ENCODE peak calls at places on chromosomes 1 and 21, in five cellular contexts. One of them, this sample, is unnamed.
A peak's percentile ranks its signal among the peaks of the same experiment; 100 is the strongest.

GRCh38 chr1:187928288-187928687 is 1099.5 kb downstream of the PLA2G4A start:
- DNase-seq in RPMI7951: peak; percentile 14
- DNase-seq in tibial artery: no peak
- DNase-seq in activated CD4-positive, alpha-beta T cell treated with anti-CD3 and anti-CD28 coated beads, Interleukin-2, amount 10 ng/mL, durations not matched to agents 7 days and 5 days: no peak
- DNase-seq in ELR: peak; percentile 54
- DNase-seq in this sample: peak; percentile 54

GRCh38 chr1:25469177-25469576 is 38.5 kb downstream of the MACO1 start:
- DNase-seq in tibial artery: no peak
- DNase-seq in RPMI7951: peak; percentile 13
- DNase-seq in activated CD4-positive, alpha-beta T cell treated with anti-CD3 and anti-CD28 coated beads, Interleukin-2, amount 10 ng/mL, durations not matched to agents 7 days and 5 days: no peak
- DNase-seq in ELR: peak; percentile 84
- DNase-seq in this sample: no peak

GRCh38 chr1:112502827-112503226 is 5.9 kb upstream of the WNT2B start:
- DNase-seq in ELR: no peak
- DNase-seq in RPMI7951: no peak
- DNase-seq in tibial artery: no peak
- DNase-seq in activated CD4-positive, alpha-beta T cell treated with anti-CD3 and anti-CD28 coated beads, Interleukin-2, amount 10 ng/mL, durations not matched to agents 7 days and 5 days: no peak
- DNase-seq in this sample: no peak

GRCh38 chr1:29279896-29280779 is 43.8 kb downstream of the PTPRU start:
- DNase-seq in activated CD4-positive, alpha-beta T cell treated with anti-CD3 and anti-CD28 coated beads, Interleukin-2, amount 10 ng/mL, durations not matched to agents 7 days and 5 days: no peak
- DNase-seq in ELR: peak; percentile 20
- DNase-seq in tibial artery: no peak
- DNase-seq in RPMI7951: peak; percentile 68
- DNase-seq in this sample: no peak

GRCh38 chr21:42063578-42064521 is 7.3 kb upstream of the UMODL1 start:
- DNase-seq in RPMI7951: no peak
- DNase-seq in tibial artery: no peak
- DNase-seq in ELR: no peak
- DNase-seq in activated CD4-positive, alpha-beta T cell treated with anti-CD3 and anti-CD28 coated beads, Interleukin-2, amount 10 ng/mL, durations not matched to agents 7 days and 5 days: peak; percentile 68
- DNase-seq in this sample: peak; percentile 55

GRCh38 chr1:1600861-1601563 is 1.1 kb upstream of the FNDC10 start:
- DNase-seq in tibial artery: no peak
- DNase-seq in RPMI7951: no peak
- DNase-seq in ELR: no peak
- DNase-seq in activated CD4-positive, alpha-beta T cell treated with anti-CD3 and anti-CD28 coated beads, Interleukin-2, amount 10 ng/mL, durations not matched to agents 7 days and 5 days: no peak
- DNase-seq in this sample: no peak

GRCh38 chr1:29811727-29812396 is 575.5 kb downstream of the PTPRU start:
- DNase-seq in RPMI7951: no peak
- DNase-seq in tibial artery: no peak
- DNase-seq in activated CD4-positive, alpha-beta T cell treated with anti-CD3 and anti-CD28 coated beads, Interleukin-2, amount 10 ng/mL, durations not matched to agents 7 days and 5 days: no peak
- DNase-seq in ELR: no peak
- DNase-seq in this sample: no peak

GRCh38 chr1:208238710-208239517 is 5.3 kb downstream of the PLXNA2 start:
- DNase-seq in ELR: peak; percentile 78
- DNase-seq in RPMI7951: peak; percentile 61
- DNase-seq in tibial artery: no peak
- DNase-seq in activated CD4-positive, alpha-beta T cell treated with anti-CD3 and anti-CD28 coated beads, Interleukin-2, amount 10 ng/mL, durations not matched to agents 7 days and 5 days: peak; percentile 29
- DNase-seq in this sample: no peak

GRCh38 chr1:226444901-226445300 is 37.0 kb upstream of the PARP1 start:
- DNase-seq in activated CD4-positive, alpha-beta T cell treated with anti-CD3 and anti-CD28 coated beads, Interleukin-2, amount 10 ng/mL, durations not matched to agents 7 days and 5 days: peak; percentile 88
- DNase-seq in RPMI7951: no peak
- DNase-seq in ELR: no peak
- DNase-seq in tibial artery: no peak
- DNase-seq in this sample: no peak

GRCh38 chr1:205725514-205725913 is 24.5 kb downstream of the NUCKS1 start:
- DNase-seq in activated CD4-positive, alpha-beta T cell treated with anti-CD3 and anti-CD28 coated beads, Interleukin-2, amount 10 ng/mL, durations not matched to agents 7 days and 5 days: no peak
- DNase-seq in RPMI7951: no peak
- DNase-seq in ELR: no peak
- DNase-seq in tibial artery: no peak
- DNase-seq in this sample: no peak

GRCh38 chr1:33655496-33655895 is 183.1 kb downstream of the ZSCAN20 start:
- DNase-seq in tibial artery: no peak
- DNase-seq in activated CD4-positive, alpha-beta T cell treated with anti-CD3 and anti-CD28 coated beads, Interleukin-2, amount 10 ng/mL, durations not matched to agents 7 days and 5 days: no peak
- DNase-seq in ELR: no peak
- DNase-seq in RPMI7951: no peak
- DNase-seq in this sample: no peak

GRCh38 chr1:112515311-112516009 is 6.7 kb downstream of the WNT2B start:
- DNase-seq in ELR: peak; percentile 72
- DNase-seq in activated CD4-positive, alpha-beta T cell treated with anti-CD3 and anti-CD28 coated beads, Interleukin-2, amount 10 ng/mL, durations not matched to agents 7 days and 5 days: no peak
- DNase-seq in tibial artery: no peak
- DNase-seq in RPMI7951: peak; percentile 64
- DNase-seq in this sample: no peak

GRCh38 chr1:169494343-169494742 is 8.6 kb upstream of the SLC19A2 start:
- DNase-seq in RPMI7951: no peak
- DNase-seq in ELR: no peak
- DNase-seq in tibial artery: no peak
- DNase-seq in activated CD4-positive, alpha-beta T cell treated with anti-CD3 and anti-CD28 coated beads, Interleukin-2, amount 10 ng/mL, durations not matched to agents 7 days and 5 days: no peak
- DNase-seq in this sample: no peak

GRCh38 chr21:38914531-38915385 is 109.0 kb downstream of the ETS2 start:
- DNase-seq in RPMI7951: no peak
- DNase-seq in tibial artery: no peak
- DNase-seq in activated CD4-positive, alpha-beta T cell treated with anti-CD3 and anti-CD28 coated beads, Interleukin-2, amount 10 ng/mL, durations not matched to agents 7 days and 5 days: no peak
- DNase-seq in ELR: peak; percentile 24
- DNase-seq in this sample: peak; percentile 87

GRCh38 chr21:44513389-44514217 is 26.4 kb downstream of the KRTAP10-1 start:
- DNase-seq in RPMI7951: no peak
- DNase-seq in activated CD4-positive, alpha-beta T cell treated with anti-CD3 and anti-CD28 coated beads, Interleukin-2, amount 10 ng/mL, durations not matched to agents 7 days and 5 days: no peak
- DNase-seq in ELR: no peak
- DNase-seq in tibial artery: no peak
- DNase-seq in this sample: no peak

GRCh38 chr21:36719614-36720013 is 20.7 kb downstream of the SIM2 start:
- DNase-seq in tibial artery: no peak
- DNase-seq in ELR: no peak
- DNase-seq in activated CD4-positive, alpha-beta T cell treated with anti-CD3 and anti-CD28 coated beads, Interleukin-2, amount 10 ng/mL, durations not matched to agents 7 days and 5 days: no peak
- DNase-seq in RPMI7951: no peak
- DNase-seq in this sample: peak; percentile 28

GRCh38 chr1:23394664-23395063 is 25.0 kb upstream of the ZNF436 start:
- DNase-seq in ELR: peak; percentile 68
- DNase-seq in tibial artery: peak; percentile 87
- DNase-seq in RPMI7951: peak; percentile 89
- DNase-seq in activated CD4-positive, alpha-beta T cell treated with anti-CD3 and anti-CD28 coated beads, Interleukin-2, amount 10 ng/mL, durations not matched to agents 7 days and 5 days: no peak
- DNase-seq in this sample: peak; percentile 59

GRCh38 chr1:115729765-115730164 is 38.7 kb downstream of the CASQ2 start:
- DNase-seq in RPMI7951: no peak
- DNase-seq in activated CD4-positive, alpha-beta T cell treated with anti-CD3 and anti-CD28 coated beads, Interleukin-2, amount 10 ng/mL, durations not matched to agents 7 days and 5 days: no peak
- DNase-seq in ELR: no peak
- DNase-seq in tibial artery: no peak
- DNase-seq in this sample: no peak

GRCh38 chr1:175521265-175522040 is 221.9 kb downstream of the TNR start:
- DNase-seq in tibial artery: no peak
- DNase-seq in ELR: no peak
- DNase-seq in RPMI7951: no peak
- DNase-seq in activated CD4-positive, alpha-beta T cell treated with anti-CD3 and anti-CD28 coated beads, Interleukin-2, amount 10 ng/mL, durations not matched to agents 7 days and 5 days: no peak
- DNase-seq in this sample: peak; percentile 41

GRCh38 chr21:38475519-38475918 is 22.8 kb downstream of the ERG start:
- DNase-seq in tibial artery: no peak
- DNase-seq in activated CD4-positive, alpha-beta T cell treated with anti-CD3 and anti-CD28 coated beads, Interleukin-2, amount 10 ng/mL, durations not matched to agents 7 days and 5 days: no peak
- DNase-seq in ELR: no peak
- DNase-seq in RPMI7951: no peak
- DNase-seq in this sample: no peak

GRCh38 chr1:109788695-109789521 is 25.2 kb upstream of the EPS8L3 start:
- DNase-seq in RPMI7951: no peak
- DNase-seq in tibial artery: peak; percentile 17
- DNase-seq in activated CD4-positive, alpha-beta T cell treated with anti-CD3 and anti-CD28 coated beads, Interleukin-2, amount 10 ng/mL, durations not matched to agents 7 days and 5 days: no peak
- DNase-seq in ELR: peak; percentile 56
- DNase-seq in this sample: peak; percentile 43

GRCh38 chr21:38945536-38946245 is 140.0 kb downstream of the ETS2 start:
- DNase-seq in tibial artery: no peak
- DNase-seq in activated CD4-positive, alpha-beta T cell treated with anti-CD3 and anti-CD28 coated beads, Interleukin-2, amount 10 ng/mL, durations not matched to agents 7 days and 5 days: no peak
- DNase-seq in RPMI7951: peak; percentile 58
- DNase-seq in ELR: no peak
- DNase-seq in this sample: no peak

GRCh38 chr1:207240325-207241095 is 81.0 kb upstream of the CD55 start:
- DNase-seq in ELR: peak; percentile 52
- DNase-seq in tibial artery: no peak
- DNase-seq in activated CD4-positive, alpha-beta T cell treated with anti-CD3 and anti-CD28 coated beads, Interleukin-2, amount 10 ng/mL, durations not matched to agents 7 days and 5 days: no peak
- DNase-seq in RPMI7951: peak; percentile 41
- DNase-seq in this sample: no peak

GRCh38 chr21:27423906-27424595 is 457.2 kb upstream of the ADAMTS5 start:
- DNase-seq in ELR: peak; percentile 49
- DNase-seq in activated CD4-positive, alpha-beta T cell treated with anti-CD3 and anti-CD28 coated beads, Interleukin-2, amount 10 ng/mL, durations not matched to agents 7 days and 5 days: no peak
- DNase-seq in RPMI7951: peak; percentile 90
- DNase-seq in tibial artery: no peak
- DNase-seq in this sample: no peak

GRCh38 chr1:150256549-150257341 is 829 bp upstream of the CA14 start:
- DNase-seq in ELR: peak; percentile 26
- DNase-seq in RPMI7951: no peak
- DNase-seq in activated CD4-positive, alpha-beta T cell treated with anti-CD3 and anti-CD28 coated beads, Interleukin-2, amount 10 ng/mL, durations not matched to agents 7 days and 5 days: no peak
- DNase-seq in tibial artery: no peak
- DNase-seq in this sample: peak; percentile 90

GRCh38 chr1:32876341-32877210 is 5.9 kb upstream of the FNDC5 start:
- DNase-seq in ELR: peak; percentile 62
- DNase-seq in tibial artery: no peak
- DNase-seq in RPMI7951: peak; percentile 28
- DNase-seq in activated CD4-positive, alpha-beta T cell treated with anti-CD3 and anti-CD28 coated beads, Interleukin-2, amount 10 ng/mL, durations not matched to agents 7 days and 5 days: peak; percentile 72
- DNase-seq in this sample: peak; percentile 70

GRCh38 chr1:69911301-69911801 is 294.0 kb downstream of the LRRC40 start:
- DNase-seq in RPMI7951: peak; percentile 5
- DNase-seq in tibial artery: no peak
- DNase-seq in ELR: peak; percentile 80
- DNase-seq in activated CD4-positive, alpha-beta T cell treated with anti-CD3 and anti-CD28 coated beads, Interleukin-2, amount 10 ng/mL, durations not matched to agents 7 days and 5 days: no peak
- DNase-seq in this sample: no peak

GRCh38 chr1:117573386-117574040 is 32.3 kb upstream of the TENT5C start:
- DNase-seq in activated CD4-positive, alpha-beta T cell treated with anti-CD3 and anti-CD28 coated beads, Interleukin-2, amount 10 ng/mL, durations not matched to agents 7 days and 5 days: peak; percentile 19
- DNase-seq in ELR: peak; percentile 35
- DNase-seq in RPMI7951: peak; percentile 27
- DNase-seq in tibial artery: no peak
- DNase-seq in this sample: peak; percentile 6

GRCh38 chr1:113929750-113930498 is 800 bp downstream of the HIPK1 start:
- DNase-seq in RPMI7951: peak; percentile 42
- DNase-seq in activated CD4-positive, alpha-beta T cell treated with anti-CD3 and anti-CD28 coated beads, Interleukin-2, amount 10 ng/mL, durations not matched to agents 7 days and 5 days: peak; percentile 68
- DNase-seq in ELR: peak; percentile 47
- DNase-seq in tibial artery: peak; percentile 41
- DNase-seq in this sample: peak; percentile 75

GRCh38 chr1:20742671-20743070 is 10.2 kb upstream of the SH2D5 start:
- DNase-seq in tibial artery: no peak
- DNase-seq in RPMI7951: no peak
- DNase-seq in activated CD4-positive, alpha-beta T cell treated with anti-CD3 and anti-CD28 coated beads, Interleukin-2, amount 10 ng/mL, durations not matched to agents 7 days and 5 days: no peak
- DNase-seq in ELR: no peak
- DNase-seq in this sample: no peak

GRCh38 chr1:197146108-197147095 is at the start of gene ASPM:
- DNase-seq in tibial artery: peak; percentile 94
- DNase-seq in RPMI7951: peak; percentile 92
- DNase-seq in activated CD4-positive, alpha-beta T cell treated with anti-CD3 and anti-CD28 coated beads, Interleukin-2, amount 10 ng/mL, durations not matched to agents 7 days and 5 days: peak; percentile 97
- DNase-seq in ELR: peak; percentile 96
- DNase-seq in this sample: peak; percentile 95

GRCh38 chr21:45423968-45424853 is 19.2 kb downstream of the COL18A1 start:
- DNase-seq in activated CD4-positive, alpha-beta T cell treated with anti-CD3 and anti-CD28 coated beads, Interleukin-2, amount 10 ng/mL, durations not matched to agents 7 days and 5 days: no peak
- DNase-seq in tibial artery: no peak
- DNase-seq in RPMI7951: no peak
- DNase-seq in ELR: no peak
- DNase-seq in this sample: peak; percentile 52